ENCODE peak calls at places on chromosomes 2 and 18, in five cellular contexts. J, U, F, Y and P are unnamed samples.

GRCh38 chr2:162044586-162044985 is 29.4 kb downstream of the DPP4 start:
- DNase-seq in F (no peak), J (no peak), Y (no peak), U (no peak), P (no peak)

GRCh38 chr18:72811047-72811446 is 56.7 kb downstream of the NETO1 start:
- DNase-seq in F (peak), Y (no peak), J (no peak), U (no peak), P (no peak)

GRCh38 chr2:105896765-105897163 is 152.1 kb downstream of the NCK2 start:
- DNase-seq in Y (no peak), J (no peak), U (no peak), F (no peak), P (no peak)

GRCh38 chr2:175786705-175787104 is 215.4 kb downstream of the LNPK start:
- DNase-seq in J (no peak), U (no peak), F (no peak), Y (no peak), P (no peak)

GRCh38 chr2:9967053-9967775 is 15.7 kb downstream of the GRHL1 start:
- DNase-seq in F (no peak), Y (no peak), U (no peak), J (no peak), P (no peak)

GRCh38 chr2:216516730-216517350 is 18.2 kb downstream of the RPL37A start:
- DNase-seq in F (no peak), J (no peak), Y (peak), U (peak), P (no peak)

GRCh38 chr2:219362524-219363164 is 25.1 kb downstream of the DNPEP start:
- DNase-seq in Y (peak), J (no peak), F (peak), U (peak), P (no peak)

GRCh38 chr2:171595896-171596295 is 73.6 kb downstream of the CYBRD1 start:
- DNase-seq in J (no peak), Y (peak), F (no peak), U (peak), P (no peak)

GRCh38 chr2:237623428-237624403 is 3.7 kb upstream of the LRRFIP1 start:
- DNase-seq in F (no peak), Y (peak), U (no peak), J (no peak), P (no peak)

GRCh38 chr2:145108385-145108784 is 588.5 kb upstream of the ZEB2 start:
- DNase-seq in J (no peak), Y (peak), U (no peak), F (no peak), P (no peak)

GRCh38 chr18:12362473-12363174 is 14.4 kb downstream of the AFG3L2 start:
- DNase-seq in U (no peak), Y (no peak), J (no peak), F (no peak), P (no peak)

GRCh38 chr2:24222946-24223345 is 48.1 kb downstream of the FAM228A start:
- DNase-seq in J (no peak), U (no peak), Y (no peak), F (no peak), P (no peak)